ENCODE peak calls at places on chromosomes 2 and 18, in four cellular contexts. M is BJ, W is bronchial epithelial cell, N is stomach. Q is an unnamed sample.
A peak's percentile ranks its signal among the peaks of the same experiment; 100 is the strongest.

GRCh38 chr2:97974471-97974870 is 21.3 kb downstream of the TMEM131 start:
- DNase-seq in N (no peak), W (no peak), M (no peak), Q (no peak)

GRCh38 chr2:51953931-51954330 is 922.0 kb upstream of the NRXN1 start:
- DNase-seq in N (no peak), M (no peak), W (no peak), Q (no peak)

GRCh38 chr18:22342625-22343024 is 75.1 kb downstream of the CTAGE1 start:
- DNase-seq in N (peak; percentile 80), W (peak; percentile 89), M (no peak), Q (no peak)

GRCh38 chr2:151238527-151239487 is 22.9 kb downstream of the RBM43 start:
- DNase-seq in M (no peak), W (peak; percentile 69), N (no peak), Q (no peak)

GRCh38 chr2:120245933-120246332 is 6.7 kb upstream of the RALB start:
- DNase-seq in M (no peak), W (no peak), N (no peak), Q (no peak)

GRCh38 chr2:133822901-133823550 is 254.8 kb upstream of the NCKAP5 start:
- DNase-seq in W (no peak), N (no peak), M (no peak), Q (no peak)

GRCh38 chr2:220000586-220000985 is 373.2 kb downstream of the SLC4A3 start:
- DNase-seq in N (no peak), M (no peak), W (no peak), Q (no peak)

GRCh38 chr2:242031481-242032019 is 162.0 kb downstream of the RTP5 start:
- DNase-seq in N (no peak), W (peak; percentile 9), M (peak; percentile 39), Q (no peak)

GRCh38 chr2:22290293-22290692 is 1094.7 kb upstream of the KLHL29 start:
- DNase-seq in N (no peak), W (no peak), M (no peak), Q (no peak)

GRCh38 chr18:8813621-8814020 is 108.3 kb downstream of the MTCL1 start:
- DNase-seq in N (no peak), W (no peak), M (peak; percentile 74), Q (no peak)

GRCh38 chr2:43131051-43131889 is 95.1 kb downstream of the ZFP36L2 start:
- DNase-seq in M (peak; percentile 47), N (peak; percentile 94), W (peak; percentile 94), Q (peak; percentile 96)

GRCh38 chr18:79748321-79749157 is 49.2 kb upstream of the KCNG2 start:
- DNase-seq in N (no peak), W (no peak), M (no peak), Q (no peak)

GRCh38 chr2:156935611-156936010 is 321.9 kb upstream of the GALNT5 start:
- DNase-seq in M (no peak), N (no peak), W (peak; percentile 91), Q (no peak)

GRCh38 chr2:68561372-68561771 is 82.0 kb upstream of the PROKR1 start:
- DNase-seq in N (no peak), W (peak; percentile 79), M (no peak), Q (no peak)

GRCh38 chr2:26694001-26694400 is 1.5 kb downstream of the KCNK3 start:
- DNase-seq in W (no peak), N (no peak), M (no peak), Q (no peak)
- H3K4me3 ChIP-seq in W (no peak overlapping the region), N (peak overlapping the region; percentile 47), M (no peak overlapping the region), Q (no peak overlapping the region)

DNA sequence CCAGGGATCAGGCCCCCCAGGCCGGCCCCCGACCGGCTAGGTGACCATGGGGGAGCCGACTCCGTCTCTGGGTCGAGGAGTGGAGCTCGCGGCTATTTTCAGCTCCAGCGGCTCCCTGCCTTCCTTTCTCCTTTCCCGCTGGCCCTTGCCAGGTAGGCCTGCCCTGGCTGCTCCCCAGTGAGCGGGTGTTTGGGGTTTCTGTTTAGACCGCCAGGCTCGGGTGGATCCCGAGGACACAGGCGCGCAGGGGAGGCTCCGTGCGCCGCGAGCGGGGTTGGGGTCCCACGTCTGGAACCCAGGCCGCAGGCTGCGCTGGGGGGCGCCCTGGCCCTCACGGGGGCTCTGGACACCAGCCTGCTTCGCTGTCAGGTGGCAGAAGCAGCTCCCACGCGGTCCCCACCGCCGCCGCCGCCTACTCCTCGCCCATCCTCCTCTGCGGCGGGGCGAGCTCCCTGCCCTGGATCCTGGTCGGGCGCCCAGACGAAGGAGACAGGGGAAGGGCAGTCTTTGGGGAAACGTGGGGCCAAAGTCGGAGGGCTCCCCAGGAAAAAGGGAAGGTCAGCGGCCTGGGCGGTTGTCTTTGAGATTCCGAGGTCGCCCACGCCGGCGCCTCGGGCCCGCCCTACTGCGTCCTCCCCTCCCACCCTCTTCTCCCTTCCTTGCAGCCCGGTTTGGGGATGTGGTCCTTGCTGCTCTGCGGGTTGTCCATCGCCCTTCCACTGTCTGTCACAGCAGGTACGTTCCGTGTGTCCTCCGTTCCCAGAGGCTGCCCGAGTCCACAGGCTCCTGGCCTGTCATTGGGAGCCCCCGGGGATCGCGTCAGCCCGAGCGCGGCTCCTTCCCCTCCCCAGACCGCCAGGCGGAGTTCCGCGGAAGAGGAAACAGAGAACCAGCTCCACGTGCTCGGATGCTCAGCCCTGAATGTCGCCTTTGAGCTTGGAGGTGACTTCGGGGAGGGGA is 648 bp downstream of the IL1RL2 start:
- DNase-seq in M (no peak), N (peak; percentile 49), W (no peak), Q (peak; percentile 55)
- TF ChIP-seq CTCF in M (peak; percentile 25), N (peak; percentile 22), W (peak; percentile 53), Q (no peak)

GRCh38 chr2:175871949-175872348 is 130.1 kb downstream of the LNPK start:
- DNase-seq in W (no peak), M (no peak), N (no peak), Q (no peak)
- H3K4me3 ChIP-seq in W (no peak overlapping the region), M (no peak overlapping the region), N (no peak overlapping the region), Q (no peak overlapping the region)

DNA sequence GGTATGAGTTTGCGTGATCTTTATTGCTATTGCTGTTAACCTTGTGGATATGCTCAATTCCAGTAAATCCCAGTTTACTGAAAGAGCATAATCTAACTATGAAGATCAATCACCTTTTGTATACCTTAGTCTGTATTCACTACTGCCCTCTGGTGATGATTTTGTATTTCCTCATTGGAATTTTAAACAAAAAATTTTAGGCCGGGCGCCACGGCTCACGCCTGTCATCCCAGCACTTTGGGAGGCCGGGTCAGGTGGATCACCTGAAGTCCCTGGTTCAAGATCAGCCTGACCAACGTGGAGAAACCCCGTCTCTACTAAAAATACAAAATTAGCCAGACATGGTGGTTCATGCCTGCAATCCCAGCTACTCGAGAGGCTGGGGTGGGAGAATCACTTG is 5.1 kb downstream of the COMMD1 start:
- DNase-seq in W (peak; percentile 37), M (no peak), N (no peak), Q (no peak)
- TF ChIP-seq CTCF in W (no peak), M (peak; percentile 37), N (no peak), Q (no peak)

DNA sequence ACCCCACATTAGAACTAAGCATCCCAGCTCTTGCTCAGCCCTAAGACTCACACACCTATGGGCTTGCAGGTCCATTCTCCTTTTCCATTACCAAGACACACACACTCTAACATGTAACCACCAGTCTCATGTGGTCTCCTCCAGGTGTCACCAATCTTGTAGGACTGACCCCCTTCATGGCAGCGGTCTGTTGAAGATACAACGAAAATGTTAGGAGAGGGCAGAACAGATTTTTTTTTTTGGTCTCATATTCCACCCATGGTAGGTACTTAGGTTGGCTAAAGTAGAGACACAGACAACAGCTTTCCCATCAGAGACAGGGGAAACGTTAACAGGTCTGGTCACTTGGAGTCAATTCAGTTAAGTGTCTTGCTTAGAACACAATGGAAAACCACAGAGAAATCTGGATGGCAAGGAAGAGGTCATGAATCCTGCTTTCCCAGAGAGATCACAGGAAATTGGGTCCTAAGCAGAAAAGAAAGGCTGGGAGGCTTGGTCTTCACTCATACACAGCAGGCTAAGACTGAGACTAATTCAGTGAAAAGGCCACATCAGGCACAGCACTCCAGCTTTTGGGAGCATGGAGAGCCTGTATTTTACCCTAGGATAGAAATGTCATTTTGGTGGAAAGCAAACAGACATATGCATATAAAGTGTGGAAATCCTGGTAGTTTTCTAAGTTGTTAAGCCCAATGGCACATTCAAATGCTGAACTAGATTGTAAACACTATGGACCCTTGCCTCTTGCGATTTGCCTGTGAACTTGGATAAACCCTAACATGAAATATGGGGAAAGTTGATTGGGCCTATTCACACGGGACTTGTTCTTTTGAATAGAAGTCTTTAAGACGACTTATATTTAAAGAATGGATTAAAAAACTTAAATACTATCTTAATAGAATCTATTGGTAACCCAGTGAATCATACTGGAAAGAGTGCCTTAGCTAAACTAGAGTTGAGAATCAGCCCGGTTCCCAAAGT is 3.8 kb downstream of the FN1 start:
- DNase-seq in W (no peak), M (no peak), N (no peak), Q (no peak)
- H3K4me3 ChIP-seq in W (no peak overlapping the region), M (no peak overlapping the region), N (no peak overlapping the region), Q (no peak overlapping the region)

DNA sequence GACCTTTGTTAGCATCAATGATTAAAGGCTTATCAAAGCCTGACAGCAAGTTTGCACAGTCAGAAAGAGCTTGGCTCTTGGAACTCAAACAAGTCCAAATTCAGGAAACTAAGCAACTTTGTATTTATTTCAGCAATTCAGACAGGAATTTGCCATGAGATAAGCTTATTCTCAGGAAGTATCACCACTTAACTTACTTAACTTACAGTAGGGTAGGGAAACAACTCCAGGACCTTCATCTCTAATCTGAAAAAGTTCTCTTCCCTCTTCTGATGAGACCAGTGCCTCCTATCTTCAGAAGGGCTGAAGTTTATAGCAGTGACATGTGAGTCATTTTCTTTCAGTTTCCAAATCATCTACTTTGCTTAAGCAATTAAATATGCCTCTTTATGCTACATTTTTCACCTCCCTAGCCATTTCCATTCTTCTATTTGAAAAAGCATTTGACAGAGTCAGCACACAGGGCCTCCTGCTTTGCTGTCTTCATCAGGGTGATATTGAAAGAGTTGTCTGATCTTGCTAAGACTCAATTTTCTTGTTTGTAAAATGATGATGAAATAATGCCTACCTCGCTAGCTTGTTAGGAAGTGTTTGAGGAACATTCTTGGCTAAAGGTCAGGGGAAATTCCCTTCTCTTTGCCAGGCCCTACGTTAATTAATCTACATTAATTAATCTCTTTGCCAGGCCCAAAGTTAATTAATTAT is 389.4 kb downstream of the RND3 start:
- DNase-seq in W (peak; percentile 86), N (no peak), M (no peak), Q (no peak)
- TF ChIP-seq CTCF in W (peak; percentile 38), N (no peak), M (peak; percentile 44), Q (no peak)

DNA sequence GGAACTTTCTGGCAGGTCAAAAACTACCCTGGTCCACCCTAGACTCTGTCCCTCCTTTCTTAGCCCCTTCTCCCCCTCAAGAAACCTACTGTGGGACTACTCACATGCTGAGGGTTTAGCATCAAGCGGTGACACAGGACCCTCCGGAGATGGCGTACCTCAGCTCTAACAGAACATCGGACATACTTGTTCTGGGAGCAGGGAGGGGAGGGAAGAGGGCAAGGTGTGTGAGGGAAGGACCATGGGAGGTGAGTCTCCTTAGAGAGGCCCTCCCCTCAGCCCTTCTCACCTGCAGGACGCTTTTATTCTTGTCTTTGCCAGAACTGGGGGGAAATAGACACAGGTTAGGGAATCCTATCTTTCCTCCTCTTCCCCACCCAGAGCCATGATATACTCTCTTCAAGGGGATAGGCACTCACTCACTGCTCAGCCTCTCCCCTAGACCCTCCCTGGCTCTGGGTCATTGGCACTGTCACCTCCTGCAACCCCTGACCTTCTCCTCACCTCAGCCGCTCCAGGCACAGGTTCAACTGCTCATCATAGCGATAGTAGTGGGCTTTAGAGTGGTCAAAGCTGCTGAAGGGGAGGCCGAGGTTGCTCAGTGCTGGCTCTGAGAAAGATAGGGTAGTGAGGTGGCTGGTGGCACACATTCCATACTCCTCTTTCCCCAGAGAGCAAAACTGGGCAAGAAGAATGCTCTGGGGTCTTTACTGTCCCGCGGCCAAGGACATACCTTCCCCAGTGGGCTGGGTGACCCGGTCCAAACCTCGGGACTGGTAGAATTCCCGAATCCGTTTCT is 1.8 kb downstream of the PCGF1 start:
- DNase-seq in W (no peak), M (no peak), N (no peak), Q (no peak)
- H3K4me3 ChIP-seq in W (no peak overlapping the region), M (peak overlapping the region; percentile 1), N (no peak overlapping the region), Q (no peak overlapping the region)